ENCODE peak calls at places on chromosomes 12 and 14, in ten cellular contexts. One of them, this sample, is unnamed.

GRCh38 chr12:119328111-119328510 is 6.4 kb upstream of the CCDC60 start:
- DNase-seq in suprapubic skin: no peak
- DNase-seq in AG04450: no peak
- DNase-seq in IMR-90: no peak
- DNase-seq in D721Med: no peak
- DNase-seq in neural progenitor cell: peak
- DNase-seq in uterus: no peak
- DNase-seq in type B pancreatic cell: no peak
- DNase-seq in thyroid gland: no peak
- DNase-seq in activated B cell treated with CpG ODN at 0.5 μM for 24 hours: no peak
- DNase-seq in this sample: no peak

GRCh38 chr14:104294628-104294982 is 156.2 kb downstream of the KIF26A start:
- DNase-seq in thyroid gland: no peak
- DNase-seq in suprapubic skin: no peak
- DNase-seq in uterus: no peak
- DNase-seq in D721Med: no peak
- DNase-seq in neural progenitor cell: no peak
- DNase-seq in activated B cell treated with CpG ODN at 0.5 μM for 24 hours: no peak
- DNase-seq in type B pancreatic cell: no peak
- DNase-seq in AG04450: no peak
- DNase-seq in IMR-90: no peak
- DNase-seq in this sample: no peak

GRCh38 chr12:29782821-29783772 is 645 bp downstream of the TMTC1 start:
- DNase-seq in neural progenitor cell: peak
- DNase-seq in D721Med: no peak
- DNase-seq in thyroid gland: peak
- DNase-seq in uterus: peak
- DNase-seq in suprapubic skin: peak
- DNase-seq in IMR-90: peak
- DNase-seq in activated B cell treated with CpG ODN at 0.5 μM for 24 hours: no peak
- DNase-seq in type B pancreatic cell: peak
- DNase-seq in AG04450: no peak
- DNase-seq in this sample: peak

GRCh38 chr12:19130224-19131019 is 889 bp downstream of the PLEKHA5 start:
- DNase-seq in IMR-90: no peak
- DNase-seq in uterus: peak
- DNase-seq in suprapubic skin: peak
- DNase-seq in activated B cell treated with CpG ODN at 0.5 μM for 24 hours: no peak
- DNase-seq in thyroid gland: peak
- DNase-seq in AG04450: no peak
- DNase-seq in D721Med: no peak
- DNase-seq in type B pancreatic cell: peak
- DNase-seq in neural progenitor cell: peak
- DNase-seq in this sample: no peak

GRCh38 chr14:104267895-104268294 is 129.5 kb downstream of the KIF26A start:
- DNase-seq in activated B cell treated with CpG ODN at 0.5 μM for 24 hours: no peak
- DNase-seq in thyroid gland: no peak
- DNase-seq in uterus: no peak
- DNase-seq in D721Med: no peak
- DNase-seq in AG04450: no peak
- DNase-seq in neural progenitor cell: no peak
- DNase-seq in suprapubic skin: no peak
- DNase-seq in IMR-90: no peak
- DNase-seq in type B pancreatic cell: peak
- DNase-seq in this sample: no peak

GRCh38 chr12:119693006-119693405 is 25.1 kb downstream of the PRKAB1 start:
- DNase-seq in AG04450: peak
- DNase-seq in IMR-90: peak
- DNase-seq in D721Med: no peak
- DNase-seq in suprapubic skin: no peak
- DNase-seq in neural progenitor cell: no peak
- DNase-seq in thyroid gland: peak
- DNase-seq in type B pancreatic cell: no peak
- DNase-seq in activated B cell treated with CpG ODN at 0.5 μM for 24 hours: no peak
- DNase-seq in uterus: peak
- DNase-seq in this sample: no peak

GRCh38 chr14:80390911-80391310 is 179.6 kb upstream of the DIO2 start:
- DNase-seq in suprapubic skin: no peak
- DNase-seq in IMR-90: peak
- DNase-seq in D721Med: no peak
- DNase-seq in uterus: no peak
- DNase-seq in activated B cell treated with CpG ODN at 0.5 μM for 24 hours: no peak
- DNase-seq in type B pancreatic cell: no peak
- DNase-seq in neural progenitor cell: peak
- DNase-seq in AG04450: no peak
- DNase-seq in thyroid gland: no peak
- DNase-seq in this sample: no peak

GRCh38 chr14:75627406-75627805 is 33.3 kb downstream of the ERG28 start:
- DNase-seq in thyroid gland: no peak
- DNase-seq in uterus: no peak
- DNase-seq in suprapubic skin: no peak
- DNase-seq in D721Med: no peak
- DNase-seq in activated B cell treated with CpG ODN at 0.5 μM for 24 hours: no peak
- DNase-seq in IMR-90: no peak
- DNase-seq in type B pancreatic cell: no peak
- DNase-seq in AG04450: no peak
- DNase-seq in neural progenitor cell: no peak
- DNase-seq in this sample: no peak

GRCh38 chr12:3972576-3972975 is 99.4 kb upstream of the PARP11 start:
- DNase-seq in IMR-90: no peak
- DNase-seq in suprapubic skin: no peak
- DNase-seq in type B pancreatic cell: no peak
- DNase-seq in thyroid gland: no peak
- DNase-seq in D721Med: no peak
- DNase-seq in AG04450: no peak
- DNase-seq in activated B cell treated with CpG ODN at 0.5 μM for 24 hours: no peak
- DNase-seq in neural progenitor cell: no peak
- DNase-seq in uterus: no peak
- DNase-seq in this sample: no peak

GRCh38 chr12:45235087-45236025 is 19.5 kb downstream of the ANO6 start:
- DNase-seq in D721Med: no peak
- DNase-seq in AG04450: no peak
- DNase-seq in activated B cell treated with CpG ODN at 0.5 μM for 24 hours: no peak
- DNase-seq in thyroid gland: peak
- DNase-seq in suprapubic skin: no peak
- DNase-seq in neural progenitor cell: peak
- DNase-seq in uterus: peak
- DNase-seq in type B pancreatic cell: no peak
- DNase-seq in IMR-90: peak
- DNase-seq in this sample: no peak

GRCh38 chr12:15196678-15197267 is 24.4 kb downstream of the RERG start:
- DNase-seq in neural progenitor cell: no peak
- DNase-seq in IMR-90: no peak
- DNase-seq in suprapubic skin: no peak
- DNase-seq in uterus: no peak
- DNase-seq in AG04450: no peak
- DNase-seq in activated B cell treated with CpG ODN at 0.5 μM for 24 hours: no peak
- DNase-seq in type B pancreatic cell: no peak
- DNase-seq in thyroid gland: no peak
- DNase-seq in D721Med: no peak
- DNase-seq in this sample: no peak

GRCh38 chr12:15192721-15193120 is 28.5 kb downstream of the RERG start:
- DNase-seq in activated B cell treated with CpG ODN at 0.5 μM for 24 hours: no peak
- DNase-seq in thyroid gland: no peak
- DNase-seq in type B pancreatic cell: no peak
- DNase-seq in neural progenitor cell: no peak
- DNase-seq in AG04450: no peak
- DNase-seq in suprapubic skin: no peak
- DNase-seq in IMR-90: no peak
- DNase-seq in D721Med: no peak
- DNase-seq in uterus: no peak
- DNase-seq in this sample: no peak

GRCh38 chr12:15196221-15196620 is 25.0 kb downstream of the RERG start:
- DNase-seq in suprapubic skin: no peak
- DNase-seq in D721Med: no peak
- DNase-seq in AG04450: no peak
- DNase-seq in type B pancreatic cell: no peak
- DNase-seq in uterus: no peak
- DNase-seq in IMR-90: no peak
- DNase-seq in activated B cell treated with CpG ODN at 0.5 μM for 24 hours: no peak
- DNase-seq in neural progenitor cell: no peak
- DNase-seq in thyroid gland: no peak
- DNase-seq in this sample: no peak

GRCh38 chr12:15193927-15194326 is 27.3 kb downstream of the RERG start:
- DNase-seq in IMR-90: no peak
- DNase-seq in uterus: peak
- DNase-seq in AG04450: no peak
- DNase-seq in thyroid gland: no peak
- DNase-seq in D721Med: no peak
- DNase-seq in type B pancreatic cell: no peak
- DNase-seq in activated B cell treated with CpG ODN at 0.5 μM for 24 hours: no peak
- DNase-seq in suprapubic skin: no peak
- DNase-seq in neural progenitor cell: no peak
- DNase-seq in this sample: no peak

DNA sequence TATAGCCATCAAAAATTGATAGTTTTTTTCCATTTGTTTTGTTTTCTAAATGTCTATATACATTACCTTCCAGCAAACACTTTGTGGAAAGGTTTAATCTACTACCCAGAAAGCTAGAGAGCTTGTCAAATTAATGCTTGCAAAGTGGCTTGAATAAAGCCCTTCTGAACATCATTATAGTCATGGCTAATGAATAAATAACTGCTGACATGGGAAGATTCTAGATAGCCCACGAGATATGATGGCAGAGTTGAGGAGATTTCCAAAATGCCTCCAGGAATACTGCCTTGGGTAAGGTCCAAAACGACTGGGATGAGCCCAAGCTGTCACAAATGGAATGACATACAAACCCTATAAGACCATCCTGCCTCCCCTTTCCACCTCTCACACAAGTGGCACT is 26.3 kb downstream of the RERG start:
- DNase-seq in IMR-90: no peak
- DNase-seq in neural progenitor cell: no peak
- DNase-seq in suprapubic skin: no peak
- DNase-seq in AG04450: no peak
- DNase-seq in uterus: no peak
- DNase-seq in type B pancreatic cell: no peak
- DNase-seq in D721Med: no peak
- DNase-seq in activated B cell treated with CpG ODN at 0.5 μM for 24 hours: no peak
- DNase-seq in thyroid gland: no peak
- DNase-seq in this sample: no peak
- TF ChIP-seq CTCF in IMR-90: no peak
- TF ChIP-seq CTCF in neural progenitor cell: no peak
- TF ChIP-seq CTCF in suprapubic skin: no peak
- TF ChIP-seq CTCF in AG04450: no peak
- TF ChIP-seq CTCF in uterus: no peak
- TF ChIP-seq CTCF in type B pancreatic cell: no peak
- TF ChIP-seq CTCF in D721Med: no peak
- TF ChIP-seq CTCF in activated B cell treated with CpG ODN at 0.5 μM for 24 hours: no peak
- TF ChIP-seq CTCF in thyroid gland: no peak
- TF ChIP-seq CTCF in this sample: no peak

GRCh38 chr12:47686645-47687240 is 19.1 kb downstream of the RPAP3 start:
- DNase-seq in thyroid gland: no peak
- DNase-seq in neural progenitor cell: peak
- DNase-seq in suprapubic skin: no peak
- DNase-seq in type B pancreatic cell: no peak
- DNase-seq in uterus: no peak
- DNase-seq in activated B cell treated with CpG ODN at 0.5 μM for 24 hours: no peak
- DNase-seq in IMR-90: peak
- DNase-seq in AG04450: peak
- DNase-seq in D721Med: no peak
- DNase-seq in this sample: no peak
- TF ChIP-seq CTCF in thyroid gland: peak
- TF ChIP-seq CTCF in neural progenitor cell: peak
- TF ChIP-seq CTCF in suprapubic skin: peak
- TF ChIP-seq CTCF in type B pancreatic cell: peak
- TF ChIP-seq CTCF in uterus: peak
- TF ChIP-seq CTCF in activated B cell treated with CpG ODN at 0.5 μM for 24 hours: peak
- TF ChIP-seq CTCF in IMR-90: peak
- TF ChIP-seq CTCF in AG04450: peak
- TF ChIP-seq CTCF in D721Med: peak
- TF ChIP-seq CTCF in this sample: no peak

DNA sequence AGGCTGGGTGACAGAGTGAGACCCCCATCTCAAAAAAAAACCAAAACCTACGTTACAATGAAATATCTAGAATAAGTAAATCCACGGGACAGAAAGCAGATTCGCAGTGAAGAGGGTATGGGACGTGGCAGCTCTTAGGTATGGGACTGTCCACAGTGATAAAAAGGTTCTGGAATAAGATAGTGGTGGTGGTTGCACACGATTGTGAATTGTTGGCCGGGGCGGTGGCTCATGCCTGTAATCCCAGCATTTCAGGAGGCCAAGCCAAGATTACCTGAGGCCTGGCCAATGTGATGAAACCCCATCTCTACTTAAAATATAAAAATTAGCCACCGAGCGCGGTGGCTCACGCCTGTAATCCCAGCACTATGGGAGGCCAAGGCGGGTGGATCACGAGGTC is 76.3 kb downstream of the KDM2B start:
- DNase-seq in AG04450: no peak
- DNase-seq in uterus: no peak
- DNase-seq in thyroid gland: no peak
- DNase-seq in suprapubic skin: no peak
- DNase-seq in D721Med: no peak
- DNase-seq in IMR-90: no peak
- DNase-seq in type B pancreatic cell: no peak
- DNase-seq in neural progenitor cell: no peak
- DNase-seq in activated B cell treated with CpG ODN at 0.5 μM for 24 hours: no peak
- DNase-seq in this sample: no peak
- TF ChIP-seq CTCF in AG04450: no peak
- TF ChIP-seq CTCF in uterus: no peak
- TF ChIP-seq CTCF in thyroid gland: no peak
- TF ChIP-seq CTCF in suprapubic skin: no peak
- TF ChIP-seq CTCF in D721Med: no peak
- TF ChIP-seq CTCF in IMR-90: no peak
- TF ChIP-seq CTCF in type B pancreatic cell: no peak
- TF ChIP-seq CTCF in neural progenitor cell: no peak
- TF ChIP-seq CTCF in activated B cell treated with CpG ODN at 0.5 μM for 24 hours: no peak
- TF ChIP-seq CTCF in this sample: no peak

GRCh38 chr12:65302891-65303290 is 24.4 kb downstream of the MSRB3 start:
- DNase-seq in uterus: no peak
- DNase-seq in AG04450: no peak
- DNase-seq in neural progenitor cell: no peak
- DNase-seq in suprapubic skin: no peak
- DNase-seq in type B pancreatic cell: no peak
- DNase-seq in activated B cell treated with CpG ODN at 0.5 μM for 24 hours: no peak
- DNase-seq in thyroid gland: no peak
- DNase-seq in IMR-90: no peak
- DNase-seq in D721Med: no peak
- DNase-seq in this sample: no peak

GRCh38 chr12:65305346-65305950 is 27.0 kb downstream of the MSRB3 start:
- DNase-seq in IMR-90: peak
- DNase-seq in suprapubic skin: no peak
- DNase-seq in type B pancreatic cell: no peak
- DNase-seq in neural progenitor cell: no peak
- DNase-seq in AG04450: no peak
- DNase-seq in thyroid gland: no peak
- DNase-seq in uterus: no peak
- DNase-seq in D721Med: no peak
- DNase-seq in activated B cell treated with CpG ODN at 0.5 μM for 24 hours: no peak
- DNase-seq in this sample: no peak

GRCh38 chr12:65296503-65297265 is 18.2 kb downstream of the MSRB3 start:
- DNase-seq in suprapubic skin: no peak
- DNase-seq in type B pancreatic cell: no peak
- DNase-seq in thyroid gland: no peak
- DNase-seq in AG04450: no peak
- DNase-seq in uterus: no peak
- DNase-seq in neural progenitor cell: no peak
- DNase-seq in activated B cell treated with CpG ODN at 0.5 μM for 24 hours: no peak
- DNase-seq in IMR-90: no peak
- DNase-seq in D721Med: no peak
- DNase-seq in this sample: no peak

GRCh38 chr12:65300067-65300466 is 21.6 kb downstream of the MSRB3 start:
- DNase-seq in IMR-90: no peak
- DNase-seq in uterus: no peak
- DNase-seq in type B pancreatic cell: no peak
- DNase-seq in neural progenitor cell: no peak
- DNase-seq in activated B cell treated with CpG ODN at 0.5 μM for 24 hours: no peak
- DNase-seq in thyroid gland: no peak
- DNase-seq in AG04450: no peak
- DNase-seq in suprapubic skin: no peak
- DNase-seq in D721Med: no peak
- DNase-seq in this sample: no peak

GRCh38 chr12:65300679-65301349 is 22.3 kb downstream of the MSRB3 start:
- DNase-seq in neural progenitor cell: peak
- DNase-seq in activated B cell treated with CpG ODN at 0.5 μM for 24 hours: no peak
- DNase-seq in thyroid gland: no peak
- DNase-seq in IMR-90: peak
- DNase-seq in type B pancreatic cell: no peak
- DNase-seq in AG04450: no peak
- DNase-seq in D721Med: no peak
- DNase-seq in uterus: no peak
- DNase-seq in suprapubic skin: no peak
- DNase-seq in this sample: no peak
- TF ChIP-seq CTCF in neural progenitor cell: peak
- TF ChIP-seq CTCF in activated B cell treated with CpG ODN at 0.5 μM for 24 hours: no peak
- TF ChIP-seq CTCF in thyroid gland: no peak
- TF ChIP-seq CTCF in IMR-90: peak
- TF ChIP-seq CTCF in type B pancreatic cell: peak
- TF ChIP-seq CTCF in AG04450: peak
- TF ChIP-seq CTCF in D721Med: peak
- TF ChIP-seq CTCF in uterus: no peak
- TF ChIP-seq CTCF in suprapubic skin: peak
- TF ChIP-seq CTCF in this sample: no peak

This sample was measured in omental fat pad.